ENCODE peak calls at places on chromosome 7, in four cellular contexts. Y, W, G and P are unnamed samples. For H3K4me1, the result is how much of the 10 kb centered on the place peaks cover.

GRCh38 chr7:81846398-81846797 is 76.6 kb upstream of the HGF start:
- DNase-seq in Y (no peak), W (peak), G (no peak), P (no peak)

GRCh38 chr7:98788921-98789320 is 80.9 kb downstream of the TMEM130 start:
- DNase-seq in Y (no peak), W (no peak), G (no peak), P (no peak)

GRCh38 chr7:122143376-122143750 is 686 bp downstream of the AASS start:
- DNase-seq in Y (peak), W (peak), G (peak), P (peak)

GRCh38 chr7:87810130-87810529 is 66.0 kb downstream of the SLC25A40 start:
- DNase-seq in Y (no peak), W (no peak), G (peak), P (no peak)

GRCh38 chr7:101507791-101508252 is 121.3 kb downstream of the MYL10 start:
- DNase-seq in Y (no peak), W (no peak), G (peak), P (no peak)

GRCh38 chr7:155198206-155198892 is 99.3 kb upstream of the INSIG1 start:
- DNase-seq in Y (no peak), W (no peak), G (no peak), P (no peak)

GRCh38 chr7:31922883-31923282 is 147.3 kb downstream of the PDE1C start:
- DNase-seq in Y (no peak), W (no peak), G (no peak), P (no peak)

GRCh38 chr7:132939495-132939894 is 142.4 kb downstream of the CHCHD3 start:
- DNase-seq in Y (no peak), W (no peak), G (no peak), P (no peak)

GRCh38 chr7:51135576-51135975 is 181.0 kb downstream of the COBL start:
- DNase-seq in Y (no peak), W (no peak), G (no peak), P (no peak)

GRCh38 chr7:30348083-30348560 is 63.7 kb downstream of the ZNRF2 start:
- DNase-seq in Y (no peak), W (peak), G (no peak), P (no peak)

GRCh38 chr7:81460228-81460627 is 309.6 kb downstream of the HGF start:
- DNase-seq in Y (no peak), W (no peak), G (no peak), P (no peak)

GRCh38 chr7:91434821-91435220 is 170.6 kb downstream of the FZD1 start:
- DNase-seq in Y (no peak), W (no peak), G (no peak), P (no peak)

GRCh38 chr7:148782757-148783456 is 84.2 kb downstream of the CUL1 start:
- DNase-seq in Y (no peak), W (no peak), G (peak), P (no peak)

GRCh38 chr7:149423441-149423970 is 37.4 kb downstream of the ZNF777 start:
- DNase-seq in Y (peak), W (no peak), G (peak), P (no peak)

GRCh38 chr7:77989981-77990566 is 191.5 kb downstream of the PHTF2 start:
- DNase-seq in Y (no peak), W (no peak), G (no peak), P (no peak)

GRCh38 chr7:133545613-133546012 is 292.7 kb downstream of the EXOC4 start:
- DNase-seq in Y (no peak), W (no peak), G (no peak), P (no peak)

DNA sequence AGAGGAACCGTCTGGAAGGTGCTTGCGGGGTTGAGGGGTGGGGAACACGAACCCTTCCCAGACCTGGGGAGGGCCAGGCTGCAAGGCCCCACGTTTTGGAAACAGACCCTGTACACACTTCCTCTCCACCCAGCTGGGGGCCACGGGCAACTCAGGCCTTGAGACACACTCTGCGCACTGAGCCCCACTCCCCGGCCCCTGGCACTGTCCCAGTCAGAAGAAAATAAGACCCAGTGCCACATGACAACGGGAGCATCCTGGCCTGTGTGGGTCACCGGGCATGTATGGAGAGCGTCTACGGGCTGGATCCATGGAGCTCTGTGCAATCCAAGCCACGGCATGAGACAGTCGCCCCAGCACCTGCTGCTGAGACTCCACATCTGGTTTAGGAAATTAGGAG is 63.7 kb downstream of the CARD11 start:
- DNase-seq in Y (no peak), W (no peak), G (no peak), P (peak)
- H3K4me1 ChIP-seq in Y (under half), W (under half), G (under half), P (under half)

GRCh38 chr7:13850185-13850752 is 139.2 kb downstream of the ETV1 start:
- DNase-seq in Y (no peak), W (no peak), G (no peak), P (no peak)
- H3K4me1 ChIP-seq in Y (under half), W (under half), G (under half), P (under half)

DNA sequence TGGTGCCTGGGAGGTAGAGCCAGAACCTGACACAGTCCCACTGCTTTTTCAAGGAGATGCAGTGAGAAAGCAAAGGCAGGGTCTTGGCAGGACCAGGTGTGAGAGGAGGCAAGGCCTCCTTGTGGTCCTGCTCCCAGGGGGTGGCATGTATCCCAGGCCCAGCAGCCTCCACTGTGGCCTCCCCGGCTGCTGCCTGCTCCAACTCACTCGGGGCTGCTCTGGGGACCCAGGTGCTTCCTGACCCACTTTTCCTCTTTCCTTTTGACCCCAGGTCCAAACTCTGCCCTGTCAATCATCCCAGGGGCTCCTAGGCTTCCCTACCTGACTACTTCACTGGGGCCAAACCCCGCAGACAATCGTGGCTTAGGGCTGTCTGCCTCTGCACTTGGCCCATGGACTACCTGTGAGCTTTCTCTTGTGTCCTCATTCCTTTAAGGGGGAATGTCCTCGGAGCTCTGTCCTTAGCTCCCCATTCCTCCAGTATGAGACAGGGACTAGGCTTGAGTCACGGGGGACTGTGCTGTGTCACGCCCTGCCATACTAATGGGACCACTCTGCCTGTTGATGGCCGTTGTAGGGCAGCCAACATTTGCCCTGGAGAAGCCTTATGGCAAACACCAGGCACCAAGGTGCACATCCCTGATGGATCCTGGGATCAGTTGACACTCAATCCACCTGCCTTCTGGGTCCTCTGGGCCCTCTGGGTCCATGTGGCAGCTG is 1.1 kb upstream of the AEBP1 start:
- DNase-seq in Y (no peak), W (no peak), G (no peak), P (peak)
- H3K4me1 ChIP-seq in Y (under half), W (under half), G (under half), P (under half)

GRCh38 chr7:803243-803635 is 29.0 kb upstream of the SUN1 start:
- DNase-seq in Y (no peak), W (no peak), G (no peak), P (peak)

GRCh38 chr7:802500-803242 is 29.6 kb upstream of the SUN1 start:
- DNase-seq in Y (no peak), W (no peak), G (no peak), P (no peak)

GRCh38 chr7:801940-802364 is 30.3 kb upstream of the SUN1 start:
- DNase-seq in Y (peak), W (peak), G (no peak), P (peak)

GRCh38 chr7:805261-805660 is 27.0 kb upstream of the SUN1 start:
- DNase-seq in Y (peak), W (peak), G (no peak), P (peak)
- H3K4me1 ChIP-seq in Y (under half), W (under half), G (under half), P (under half)